ENCODE peak calls at places on chromosomes 2 and 18, in ten cellular contexts. K is HCEC 1CT; V is Caki2; N is adipocyte; M is H1; Y is WTC11; F is non-pigmented ciliary epithelial cell; Z is activated naive CD8-positive, alpha-beta T cell treated with anti-CD3 and anti-CD28 coated beads, Interleukin-2, amount 50 U/mL, for 24 hours; A is substantia nigra; W is left cardiac atrium. E is an unnamed sample.

GRCh38 chr2:26768759-26769500 is 4.8 kb downstream of the SLC35F6 start:
- DNase-seq in K (peak), V (peak), N (no peak), M (no peak), Y (no peak), F (no peak), Z (peak), A (peak), W (peak), E (no peak)

GRCh38 chr18:23586249-23587196 is at the start of gene NPC1:
- DNase-seq in K (peak), V (peak), N (peak), M (peak), Y (peak), F (peak), Z (peak), A (peak), W (peak), E (peak)

GRCh38 chr2:200575957-200576356 is 9.9 kb upstream of the AOX1 start:
- DNase-seq in K (peak), V (no peak), N (peak), M (no peak), Y (no peak), F (no peak), Z (no peak), A (no peak), W (no peak), E (no peak)

GRCh38 chr2:46971914-46972313 is 56.3 kb upstream of the MCFD2 start:
- DNase-seq in K (peak), V (no peak), N (peak), M (no peak), Y (no peak), F (no peak), Z (no peak), A (no peak), W (no peak), E (no peak)

GRCh38 chr18:48945953-48946217 is 4.9 kb downstream of the SMAD7 start:
- DNase-seq in K (no peak), V (no peak), N (no peak), M (no peak), Y (no peak), F (no peak), Z (no peak), A (no peak), W (no peak), E (no peak)

GRCh38 chr2:189276277-189276676 is 96.7 kb upstream of the COL5A2 start:
- DNase-seq in K (peak), V (no peak), N (peak), M (no peak), Y (no peak), F (no peak), Z (no peak), A (no peak), W (no peak), E (no peak)

GRCh38 chr2:201205516-201205850 is 22.5 kb downstream of the CASP10 start:
- DNase-seq in K (no peak), V (peak), N (no peak), M (no peak), Y (no peak), F (no peak), Z (no peak), A (no peak), W (no peak), E (no peak)

GRCh38 chr2:237673130-237673921 is 45.9 kb downstream of the LRRFIP1 start:
- DNase-seq in K (no peak), V (peak), N (peak), M (no peak), Y (peak), F (no peak), Z (peak), A (peak), W (peak), E (no peak)

GRCh38 chr18:35682282-35682867 is 100.8 kb downstream of the GALNT1 start:
- DNase-seq in K (peak), V (no peak), N (peak), M (no peak), Y (no peak), F (peak), Z (no peak), A (no peak), W (no peak), E (no peak)

GRCh38 chr2:149538138-149538833 is 49.3 kb downstream of the MMADHC start:
- DNase-seq in K (no peak), V (no peak), N (no peak), M (no peak), Y (no peak), F (no peak), Z (no peak), A (no peak), W (no peak), E (no peak)

GRCh38 chr18:77101410-77102245 is 31.0 kb downstream of the MBP start:
- DNase-seq in K (peak), V (peak), N (peak), M (no peak), Y (no peak), F (peak), Z (peak), A (peak), W (peak), E (no peak)

GRCh38 chr2:106816974-106817373 is 69.0 kb downstream of the ST6GAL2 start:
- DNase-seq in K (no peak), V (no peak), N (no peak), M (no peak), Y (no peak), F (no peak), Z (no peak), A (peak), W (peak), E (no peak)

GRCh38 chr2:39845460-39846146 is 66.5 kb upstream of the THUMPD2 start:
- DNase-seq in K (peak), V (no peak), N (no peak), M (no peak), Y (no peak), F (no peak), Z (no peak), A (no peak), W (no peak), E (no peak)

GRCh38 chr2:1641498-1641897 is 102.8 kb downstream of the PXDN start:
- DNase-seq in K (no peak), V (no peak), N (no peak), M (no peak), Y (no peak), F (no peak), Z (no peak), A (no peak), W (no peak), E (no peak)

GRCh38 chr2:62293490-62294212 is 97.7 kb downstream of the B3GNT2 start:
- DNase-seq in K (no peak), V (peak), N (no peak), M (peak), Y (peak), F (no peak), Z (no peak), A (peak), W (peak), E (no peak)

GRCh38 chr2:223941579-223942277 is 3.4 kb downstream of the WDFY1 start:
- DNase-seq in K (peak), V (peak), N (peak), M (no peak), Y (no peak), F (no peak), Z (peak), A (no peak), W (no peak), E (no peak)

GRCh38 chr2:25894135-25894830 is 16.0 kb upstream of the ASXL2 start:
- DNase-seq in K (peak), V (no peak), N (no peak), M (no peak), Y (no peak), F (no peak), Z (no peak), A (peak), W (peak), E (no peak)

GRCh38 chr2:3159801-3160545 is 217.6 kb downstream of the EIPR1 start:
- DNase-seq in K (no peak), V (no peak), N (no peak), M (no peak), Y (no peak), F (no peak), Z (no peak), A (no peak), W (no peak), E (no peak)

GRCh38 chr2:15965564-15966019 is 25.2 kb downstream of the MYCN start:
- DNase-seq in K (no peak), V (no peak), N (no peak), M (no peak), Y (no peak), F (no peak), Z (peak), A (no peak), W (no peak), E (no peak)

GRCh38 chr2:607172-607571 is 70.0 kb downstream of the TMEM18 start:
- DNase-seq in K (no peak), V (no peak), N (no peak), M (no peak), Y (no peak), F (no peak), Z (no peak), A (no peak), W (no peak), E (no peak)

GRCh38 chr2:205637037-205637602 is 45.2 kb upstream of the NRP2 start:
- DNase-seq in K (no peak), V (no peak), N (no peak), M (no peak), Y (no peak), F (no peak), Z (no peak), A (no peak), W (no peak), E (no peak)

GRCh38 chr18:58562146-58562998 is 66.5 kb downstream of the ALPK2 start:
- DNase-seq in K (no peak), V (no peak), N (no peak), M (no peak), Y (no peak), F (no peak), Z (no peak), A (no peak), W (no peak), E (no peak)

GRCh38 chr18:5704847-5705246 is 161.1 kb upstream of the EPB41L3 start:
- DNase-seq in K (no peak), V (no peak), N (no peak), M (no peak), Y (no peak), F (no peak), Z (no peak), A (no peak), W (no peak), E (no peak)

GRCh38 chr2:179218848-179219594 is 45.6 kb downstream of the SESTD1 start:
- DNase-seq in K (peak), V (peak), N (peak), M (peak), Y (peak), F (peak), Z (peak), A (peak), W (peak), E (peak)

GRCh38 chr2:80392446-80392845 is 87.9 kb upstream of the LRRTM1 start:
- DNase-seq in K (no peak), V (no peak), N (no peak), M (no peak), Y (no peak), F (no peak), Z (no peak), A (no peak), W (no peak), E (no peak)

GRCh38 chr18:38611036-38611964 is 1045.7 kb upstream of the CELF4 start:
- DNase-seq in K (no peak), V (no peak), N (no peak), M (no peak), Y (no peak), F (no peak), Z (peak), A (no peak), W (no peak), E (no peak)

GRCh38 chr18:58552057-58552461 is 76.8 kb downstream of the ALPK2 start:
- DNase-seq in K (peak), V (peak), N (peak), M (no peak), Y (no peak), F (peak), Z (no peak), A (no peak), W (no peak), E (no peak)

GRCh38 chr18:3305354-3305762 is 43.4 kb downstream of the MYL12B start:
- DNase-seq in K (peak), V (no peak), N (peak), M (no peak), Y (no peak), F (peak), Z (peak), A (no peak), W (no peak), E (no peak)

GRCh38 chr2:10538224-10538894 is 90.2 kb upstream of the ODC1 start:
- DNase-seq in K (peak), V (peak), N (peak), M (no peak), Y (no peak), F (peak), Z (no peak), A (no peak), W (no peak), E (no peak)

GRCh38 chr18:54950221-54950620 is 9.0 kb downstream of the CCDC68 start:
- DNase-seq in K (no peak), V (no peak), N (no peak), M (no peak), Y (no peak), F (no peak), Z (no peak), A (no peak), W (no peak), E (no peak)

GRCh38 chr2:43178602-43179542 is 47.5 kb downstream of the ZFP36L2 start:
- DNase-seq in K (peak), V (peak), N (peak), M (peak), Y (peak), F (peak), Z (no peak), A (no peak), W (peak), E (no peak)

GRCh38 chr2:65023742-65024141 is 32.5 kb upstream of the CEP68 start:
- DNase-seq in K (no peak), V (no peak), N (no peak), M (no peak), Y (no peak), F (no peak), Z (no peak), A (no peak), W (no peak), E (no peak)

GRCh38 chr2:10333247-10333613 is 30.5 kb downstream of the HPCAL1 start:
- DNase-seq in K (no peak), V (no peak), N (no peak), M (no peak), Y (no peak), F (no peak), Z (no peak), A (no peak), W (no peak), E (no peak)

GRCh38 chr2:223090081-223090480 is 38.1 kb downstream of the KCNE4 start:
- DNase-seq in K (no peak), V (no peak), N (no peak), M (no peak), Y (no peak), F (no peak), Z (no peak), A (no peak), W (no peak), E (no peak)

GRCh38 chr2:215684448-215685217 is 248.8 kb upstream of the FN1 start:
- DNase-seq in K (peak), V (peak), N (peak), M (no peak), Y (no peak), F (peak), Z (no peak), A (no peak), W (no peak), E (no peak)

GRCh38 chr18:69469444-69469919 is 68.8 kb downstream of the DOK6 start:
- DNase-seq in K (no peak), V (peak), N (no peak), M (peak), Y (peak), F (no peak), Z (peak), A (no peak), W (no peak), E (no peak)

GRCh38 chr2:36556847-36557246 is 41.1 kb downstream of the FEZ2 start:
- DNase-seq in K (peak), V (no peak), N (peak), M (no peak), Y (no peak), F (peak), Z (no peak), A (no peak), W (no peak), E (no peak)

GRCh38 chr18:43916984-43917383 is 639.7 kb upstream of the SYT4 start:
- DNase-seq in K (no peak), V (no peak), N (no peak), M (no peak), Y (no peak), F (no peak), Z (no peak), A (no peak), W (no peak), E (no peak)

GRCh38 chr18:61628085-61628484 is 264.7 kb downstream of the RNF152 start:
- DNase-seq in K (peak), V (no peak), N (no peak), M (no peak), Y (no peak), F (no peak), Z (no peak), A (no peak), W (no peak), E (no peak)